ENCODE peak calls at places on chromosomes 3 and 15, in four cellular contexts. One of them, this sample, is unnamed.

GRCh38 chr3:39267631-39268553 is 11.9 kb downstream of the CX3CR1 start:
- DNase-seq in lung: no peak
- DNase-seq in adrenal gland: no peak
- DNase-seq in spleen: no peak
- DNase-seq in this sample: no peak

GRCh38 chr3:62923092-62923491 is 47.9 kb upstream of the CADPS start:
- DNase-seq in lung: no peak
- DNase-seq in adrenal gland: no peak
- DNase-seq in spleen: no peak
- DNase-seq in this sample: no peak

GRCh38 chr3:150174179-150174578 is 203.5 kb upstream of the PFN2 start:
- DNase-seq in lung: no peak
- DNase-seq in adrenal gland: no peak
- DNase-seq in spleen: no peak
- DNase-seq in this sample: no peak

GRCh38 chr3:3196148-3196861 is 16.8 kb upstream of the CRBN start:
- DNase-seq in lung: no peak
- DNase-seq in adrenal gland: no peak
- DNase-seq in spleen: no peak
- DNase-seq in this sample: no peak

GRCh38 chr3:115581347-115582135 is 41.8 kb upstream of the GAP43 start:
- DNase-seq in lung: no peak
- DNase-seq in adrenal gland: no peak
- DNase-seq in spleen: no peak
- DNase-seq in this sample: no peak

GRCh38 chr3:187807086-187807862 is 62.0 kb upstream of the BCL6 start:
- DNase-seq in lung: no peak
- DNase-seq in adrenal gland: no peak
- DNase-seq in spleen: no peak
- DNase-seq in this sample: no peak

GRCh38 chr3:172024679-172025078 is 14.7 kb upstream of the FNDC3B start:
- DNase-seq in lung: no peak
- DNase-seq in adrenal gland: no peak
- DNase-seq in spleen: no peak
- DNase-seq in this sample: no peak

GRCh38 chr3:97810779-97811390 is 10.9 kb upstream of the CRYBG3 start:
- DNase-seq in lung: no peak
- DNase-seq in adrenal gland: no peak
- DNase-seq in spleen: no peak
- DNase-seq in this sample: no peak

GRCh38 chr15:97840501-97840900 is 120.0 kb upstream of the ARRDC4 start:
- DNase-seq in lung: no peak
- DNase-seq in adrenal gland: no peak
- DNase-seq in spleen: no peak
- DNase-seq in this sample: no peak

GRCh38 chr3:110881069-110881468 is 190.5 kb upstream of the NECTIN3 start:
- DNase-seq in lung: no peak
- DNase-seq in adrenal gland: peak; percentile 69
- DNase-seq in spleen: no peak
- DNase-seq in this sample: peak; percentile 86

GRCh38 chr3:189712906-189713483 is 81.8 kb downstream of the TP63 start:
- DNase-seq in lung: no peak
- DNase-seq in adrenal gland: no peak
- DNase-seq in spleen: no peak
- DNase-seq in this sample: no peak
- H3K4me1 ChIP-seq in lung: no peaks in the 10 kb centered on the region
- H3K4me1 ChIP-seq in adrenal gland: peaks cover 6% of the 10 kb centered on the region
- H3K4me1 ChIP-seq in spleen: peaks cover 3% of the 10 kb centered on the region
- H3K4me1 ChIP-seq in this sample: peaks cover 8% of the 10 kb centered on the region

DNA sequence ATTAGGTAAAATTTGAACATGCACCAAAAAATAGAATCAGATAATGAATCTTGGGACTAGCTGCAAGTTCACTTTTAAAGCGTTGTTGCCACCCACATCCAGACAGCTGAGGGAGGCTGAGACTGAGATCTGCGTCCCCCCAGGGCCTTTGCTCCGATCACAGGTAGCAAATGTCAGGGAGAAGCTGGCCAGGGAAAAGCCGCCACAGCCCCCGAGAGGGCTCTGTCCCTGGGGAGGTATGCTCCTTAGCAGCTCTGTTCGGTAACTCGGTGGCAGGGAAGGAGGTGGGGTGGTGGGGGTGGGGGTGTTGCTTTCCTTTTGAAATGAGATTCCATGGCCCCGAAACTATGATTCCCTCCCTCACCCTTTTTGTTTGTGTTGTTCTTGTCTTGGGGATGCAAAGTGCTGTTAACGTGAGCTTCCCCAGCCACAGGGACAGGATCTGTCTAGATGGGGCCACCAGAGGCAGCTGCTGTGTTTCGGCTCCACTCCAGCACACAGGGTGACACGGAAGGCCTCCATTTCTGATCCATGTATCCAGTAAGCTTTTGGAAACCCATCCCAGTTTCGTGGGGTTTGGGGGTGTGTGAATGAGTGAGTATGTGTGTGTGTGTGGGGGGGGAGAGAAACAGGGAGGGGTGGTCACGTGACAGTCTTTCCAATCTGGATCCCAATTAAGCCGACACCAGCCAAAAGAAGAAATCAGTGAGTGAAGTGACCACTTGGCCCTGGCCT is 1.1 kb upstream of the MINAR1 start:
- DNase-seq in lung: no peak
- DNase-seq in adrenal gland: peak; percentile 33
- DNase-seq in spleen: no peak
- DNase-seq in this sample: no peak
- TF ChIP-seq CTCF in lung: no peak
- TF ChIP-seq CTCF in adrenal gland: no peak
- TF ChIP-seq CTCF in spleen: no peak
- TF ChIP-seq CTCF in this sample: no peak

GRCh38 chr3:140756240-140757016 is 78.6 kb downstream of the TRIM42 start:
- DNase-seq in lung: no peak
- DNase-seq in adrenal gland: no peak
- DNase-seq in spleen: no peak
- DNase-seq in this sample: no peak
- H3K27ac ChIP-seq in lung: no peak overlapping the region
- H3K27ac ChIP-seq in adrenal gland: no peak overlapping the region
- H3K27ac ChIP-seq in spleen: no peak overlapping the region
- H3K27ac ChIP-seq in this sample: no peak overlapping the region

DNA sequence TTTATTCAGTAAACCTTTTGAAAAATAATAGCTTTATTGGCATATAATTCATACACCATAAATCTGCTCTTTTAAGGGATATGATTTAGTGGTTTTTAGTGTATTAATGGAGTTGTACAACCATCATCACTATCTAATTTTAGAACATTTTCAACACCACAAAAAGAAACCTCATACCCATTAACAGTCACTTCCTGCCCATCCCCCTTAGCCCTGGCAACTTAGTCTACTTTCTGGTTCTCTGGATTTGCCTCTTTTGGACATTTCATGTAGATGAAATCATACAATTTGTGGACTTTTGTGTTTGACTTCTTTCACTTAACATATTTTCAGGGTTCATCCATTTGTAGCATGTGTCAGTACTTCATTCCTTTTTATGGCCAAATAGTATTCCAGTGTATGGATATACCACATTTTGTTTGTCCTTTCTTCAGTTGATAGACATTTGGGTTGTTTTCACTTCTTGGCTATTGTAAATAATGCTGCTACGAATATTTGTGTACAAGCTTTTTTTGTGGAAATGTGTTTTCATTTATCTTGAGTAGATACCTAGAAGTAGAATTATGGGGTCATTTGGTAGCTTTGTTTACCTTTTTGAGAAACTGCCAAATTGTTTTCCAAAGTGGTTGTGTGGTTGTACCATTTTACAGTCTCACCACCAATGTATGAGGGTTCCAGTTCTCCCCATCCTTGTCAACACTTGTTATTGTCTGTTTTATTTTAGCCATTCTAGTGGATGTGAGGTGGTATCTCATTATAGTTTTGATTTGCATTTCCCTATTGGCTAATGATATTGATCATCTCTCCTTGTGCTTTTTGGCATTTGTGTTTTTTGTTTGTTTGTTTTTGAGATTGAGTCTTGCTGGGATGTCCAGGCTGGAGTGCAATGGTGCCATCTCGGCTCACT is 45.8 kb downstream of the SMAD3 start:
- DNase-seq in lung: no peak
- DNase-seq in adrenal gland: no peak
- DNase-seq in spleen: peak; percentile 3
- DNase-seq in this sample: no peak
- H3K4me1 ChIP-seq in lung: peaks cover 30% of the 10 kb centered on the region
- H3K4me1 ChIP-seq in adrenal gland: peaks cover 14% of the 10 kb centered on the region
- H3K4me1 ChIP-seq in spleen: peaks cover 80% of the 10 kb centered on the region
- H3K4me1 ChIP-seq in this sample: peaks cover 65% of the 10 kb centered on the region

GRCh38 chr3:135237371-135237770 is 442.3 kb downstream of the EPHB1 start:
- DNase-seq in lung: no peak
- DNase-seq in adrenal gland: no peak
- DNase-seq in spleen: no peak
- DNase-seq in this sample: no peak
- TF ChIP-seq CTCF in lung: no peak
- TF ChIP-seq CTCF in adrenal gland: no peak
- TF ChIP-seq CTCF in spleen: no peak
- TF ChIP-seq CTCF in this sample: no peak